ENCODE peak calls at places on chromosomes 3 and 15, in four cellular contexts. F, W, R and G are unnamed samples.

GRCh38 chr3:142224482-142225072 is 808 bp downstream of the GK5 start:
- DNase-seq in F (no peak), W (no peak), R (no peak), G (no peak)

GRCh38 chr3:48430359-48431101 is 644 bp upstream of the PLXNB1 start:
- DNase-seq in F (no peak), W (no peak), R (no peak), G (no peak)

GRCh38 chr15:90184119-90184785 is 16.9 kb upstream of the SEMA4B start:
- DNase-seq in F (peak), W (no peak), R (peak), G (peak)

GRCh38 chr3:86774082-86774691 is 216.8 kb downstream of the VGLL3 start:
- DNase-seq in F (no peak), W (no peak), R (peak), G (no peak)

GRCh38 chr3:57752307-57752706 is 3.8 kb upstream of the SLMAP start:
- DNase-seq in F (no peak), W (no peak), R (peak), G (no peak)

GRCh38 chr15:60444289-60444912 is 34.5 kb downstream of the ICE2 start:
- DNase-seq in F (no peak), W (no peak), R (peak), G (no peak)

GRCh38 chr3:55775366-55775765 is 288.3 kb upstream of the WNT5A start:
- DNase-seq in F (no peak), W (no peak), R (no peak), G (no peak)

GRCh38 chr3:47455806-47456452 is 19.8 kb downstream of the SCAP start:
- DNase-seq in F (no peak), W (no peak), R (no peak), G (no peak)

GRCh38 chr3:185215873-185216586 is 37.8 kb downstream of the EHHADH start:
- DNase-seq in F (no peak), W (no peak), R (no peak), G (no peak)

GRCh38 chr3:185221203-185221602 is 32.6 kb downstream of the EHHADH start:
- DNase-seq in F (no peak), W (no peak), R (no peak), G (no peak)

GRCh38 chr3:185210621-185211157 is 43.2 kb downstream of the EHHADH start:
- DNase-seq in F (no peak), W (no peak), R (no peak), G (no peak)

GRCh38 chr3:185216587-185216918 is 37.3 kb downstream of the EHHADH start:
- DNase-seq in F (peak), W (no peak), R (peak), G (no peak)
- H3K4me3 ChIP-seq in F (peak), W (no peak), R (no peak), G (peak)

DNA sequence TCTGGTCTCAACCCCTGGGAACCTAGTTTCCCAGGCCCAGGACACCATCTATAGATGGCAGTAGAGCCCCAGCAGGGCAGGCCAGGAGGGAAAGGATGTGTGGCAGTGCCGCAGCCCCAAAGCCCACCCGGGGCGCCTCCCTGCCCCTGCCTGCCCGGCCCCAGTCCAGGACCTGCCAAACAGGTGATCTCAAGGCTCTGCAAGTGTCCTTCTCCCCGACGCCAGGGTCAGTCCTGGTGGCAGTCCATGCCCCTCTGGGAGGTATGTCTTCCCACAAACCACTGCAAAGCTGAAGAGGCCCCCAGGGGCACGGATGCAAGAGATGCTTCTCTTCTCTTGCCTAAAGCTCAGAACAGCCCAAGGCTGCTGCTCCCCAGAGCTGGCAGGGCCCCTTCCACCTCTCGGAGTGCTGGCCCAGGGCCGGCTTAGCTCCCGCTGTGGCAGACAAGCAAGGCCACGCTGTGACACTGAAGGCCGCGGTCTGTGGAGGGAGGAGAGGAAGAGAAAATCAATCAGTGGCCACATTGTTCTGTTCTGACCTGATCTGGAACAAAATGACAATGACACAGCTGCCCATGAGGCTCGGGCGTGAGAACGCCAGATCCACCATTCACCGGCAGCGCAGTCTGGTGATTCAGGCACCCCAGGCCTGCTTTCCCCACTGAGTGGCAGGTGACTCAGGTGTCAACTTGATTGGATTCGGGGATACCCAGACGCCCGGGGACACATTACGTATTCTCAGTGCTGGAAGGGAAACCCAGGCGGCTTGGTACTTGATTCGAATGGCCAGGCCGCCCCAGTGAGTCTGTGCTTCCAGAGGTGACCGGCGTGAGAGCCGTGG is 34.0 kb downstream of the KLHL25 start:
- DNase-seq in F (peak), W (no peak), R (no peak), G (no peak)
- TF ChIP-seq CTCF in F (peak), W (peak), R (no peak), G (peak)

GRCh38 chr15:36400936-36401585 is 178.4 kb upstream of the CDIN1 start:
- DNase-seq in F (no peak), W (no peak), R (no peak), G (no peak)
- H3K4me3 ChIP-seq in F (no peak), W (no peak), R (no peak), G (peak)

GRCh38 chr3:163891771-163892170 is 1186.5 kb downstream of the SI start:
- DNase-seq in F (no peak), W (no peak), R (no peak), G (no peak)
- TF ChIP-seq CTCF in F (no peak), W (no peak), R (no peak), G (no peak)

DNA sequence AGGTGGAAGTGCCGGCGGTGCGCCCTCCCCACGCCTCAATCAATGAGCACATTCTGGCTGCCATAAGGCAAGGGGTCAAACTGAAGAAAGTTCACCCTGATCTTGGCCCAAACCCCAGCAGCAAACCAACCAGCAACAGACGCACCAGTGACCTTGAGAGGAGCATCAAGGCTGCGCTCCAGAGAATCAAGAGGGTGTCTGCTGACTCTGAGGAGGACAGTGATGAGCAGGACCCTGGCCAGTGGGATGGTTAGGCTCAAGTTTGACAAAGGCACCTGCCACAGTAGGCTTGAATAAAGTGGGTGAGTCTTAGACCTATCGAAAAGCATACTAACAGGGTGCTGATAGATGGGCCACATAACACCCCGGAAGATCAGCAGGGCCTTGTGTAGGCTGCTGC is 23.9 kb downstream of the WHAMM start:
- DNase-seq in F (no peak), W (no peak), R (no peak), G (no peak)
- H3K4me3 ChIP-seq in F (no peak), W (no peak), R (no peak), G (no peak)